ENCODE peak calls at places on chromosomes 6 and 20, in four cellular contexts. D is adrenal gland, U is GM12865, I is astrocyte. Y is an unnamed sample.

GRCh38 chr6:20211037-20211940 is 980 bp downstream of the MBOAT1 start:
- DNase-seq in I (no peak), U (peak), D (no peak), Y (peak)

GRCh38 chr6:19838442-19839236 is 1.5 kb downstream of the ID4 start:
- DNase-seq in I (peak), U (peak), D (no peak), Y (peak)

GRCh38 chr20:40688129-40689099 is 622 bp downstream of the MAFB start:
- DNase-seq in I (peak), U (no peak), D (peak), Y (no peak)

GRCh38 chr6:99838607-99839006 is 155.4 kb downstream of the MCHR2 start:
- DNase-seq in I (no peak), D (no peak), U (no peak), Y (no peak)

GRCh38 chr20:56386219-56386618 is 5.8 kb downstream of the AURKA start:
- DNase-seq in U (no peak), D (no peak), I (no peak), Y (no peak)

GRCh38 chr20:63409834-63410435 is 48.8 kb upstream of the CHRNA4 start:
- DNase-seq in D (no peak), I (no peak), U (no peak), Y (no peak)

GRCh38 chr20:48398506-48399449 is 429.0 kb downstream of the PREX1 start:
- DNase-seq in U (peak), I (no peak), D (no peak), Y (no peak)

GRCh38 chr6:32940656-32941411 is at the start of gene HLA-DMB:
- DNase-seq in D (peak), I (peak), U (peak), Y (peak)

GRCh38 chr20:50415031-50415515 is 95.1 kb upstream of the PTPN1 start:
- DNase-seq in U (no peak), I (no peak), D (no peak), Y (no peak)

GRCh38 chr20:43911066-43911465 is 3.6 kb upstream of the TOX2 start:
- DNase-seq in I (peak), D (peak), U (peak), Y (peak)

GRCh38 chr6:37906121-37906520 is 86.6 kb downstream of the ZFAND3 start:
- DNase-seq in D (no peak), U (no peak), I (peak), Y (no peak)

GRCh38 chr20:60857708-60858107 is 394.4 kb upstream of the CDH4 start:
- DNase-seq in U (no peak), D (no peak), I (peak), Y (peak)

GRCh38 chr20:31908016-31908415 is 37.6 kb downstream of the TTLL9 start:
- DNase-seq in D (no peak), U (no peak), I (no peak), Y (no peak)

GRCh38 chr6:168886306-168886854 is 367.3 kb downstream of the THBS2 start:
- DNase-seq in D (no peak), I (no peak), U (no peak), Y (no peak)

GRCh38 chr6:137491478-137491877 is 2.7 kb downstream of the OLIG3 start:
- DNase-seq in I (no peak), D (no peak), U (no peak), Y (no peak)

GRCh38 chr6:121055572-121056163 is 278.6 kb downstream of the TBC1D32 start:
- DNase-seq in U (peak), I (peak), D (no peak), Y (peak)
- TF ChIP-seq CTCF in U (peak), I (peak), D (peak), Y (peak)

DNA sequence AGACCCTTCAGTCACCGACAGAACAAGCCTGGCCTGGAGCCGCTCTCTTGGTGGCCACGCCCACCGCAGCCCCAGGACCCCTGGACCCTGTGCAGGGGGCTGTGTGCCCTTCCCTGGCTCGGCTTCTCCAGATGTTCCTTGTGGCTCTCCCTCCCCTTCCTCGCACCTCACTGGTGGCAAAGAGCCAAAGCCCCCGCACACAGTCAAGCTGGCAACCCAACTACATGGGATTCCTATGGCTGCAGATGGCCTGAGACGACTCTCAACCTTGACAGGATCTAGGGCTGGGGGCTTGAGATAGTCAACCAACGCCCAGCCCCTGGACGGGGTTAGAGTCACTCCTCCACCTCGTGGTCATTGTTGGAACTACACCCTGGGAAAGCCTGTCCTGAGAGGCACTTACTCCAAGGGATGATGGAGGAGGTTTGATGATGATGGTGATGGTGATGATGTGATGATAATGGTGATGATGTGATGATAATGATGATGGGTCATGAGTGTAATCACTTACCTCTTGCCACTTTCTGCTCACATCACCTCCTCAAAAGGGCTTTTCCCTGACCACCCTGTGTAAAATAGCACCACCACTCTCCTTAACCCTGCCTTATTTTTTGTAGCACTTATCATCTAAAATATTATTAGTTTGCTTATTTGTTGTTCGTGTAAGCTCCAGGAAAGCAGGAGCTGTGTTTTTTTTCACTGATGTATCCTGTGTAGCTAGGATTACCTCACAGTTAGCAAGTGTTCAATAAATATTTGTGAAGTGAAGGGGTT is 278.4 kb downstream of the LRFN2 start:
- DNase-seq in I (peak), D (peak), U (peak), Y (peak)
- H3K4me3 ChIP-seq in I (no peak), D (no peak), U (no peak), Y (no peak)

GRCh38 chr6:33981421-33981820 is 164.5 kb downstream of the GRM4 start:
- DNase-seq in I (no peak), D (no peak), U (no peak), Y (no peak)

GRCh38 chr6:33983721-33984465 is 162.0 kb downstream of the GRM4 start:
- DNase-seq in I (no peak), U (no peak), D (no peak), Y (no peak)

GRCh38 chr6:33984466-33985332 is 161.2 kb downstream of the GRM4 start:
- DNase-seq in I (no peak), D (no peak), U (no peak), Y (no peak)

GRCh38 chr6:33981861-33982260 is 164.0 kb downstream of the GRM4 start:
- DNase-seq in D (no peak), I (no peak), U (no peak), Y (no peak)

GRCh38 chr6:33983109-33983475 is 162.8 kb downstream of the GRM4 start:
- DNase-seq in U (no peak), D (peak), I (no peak), Y (no peak)
- TF ChIP-seq CTCF in U (no peak), D (no peak), I (no peak), Y (no peak)

GRCh38 chr20:18057994-18058349 is 256 bp upstream of the OVOL2 start:
- DNase-seq in I (no peak), U (no peak), D (no peak), Y (no peak)

GRCh38 chr20:18059603-18060002 is 1.9 kb upstream of the OVOL2 start:
- DNase-seq in I (no peak), U (no peak), D (no peak), Y (no peak)

GRCh38 chr20:18057106-18057993 is at the start of gene OVOL2:
- DNase-seq in D (no peak), I (no peak), U (no peak), Y (peak)

GRCh38 chr20:18056174-18057105 is 1.3 kb downstream of the OVOL2 start:
- DNase-seq in I (no peak), U (no peak), D (no peak), Y (peak)

GRCh38 chr20:18058661-18059467 is 1.1 kb upstream of the OVOL2 start:
- DNase-seq in D (no peak), I (no peak), U (no peak), Y (no peak)
- H3K4me3 ChIP-seq in D (no peak), I (no peak), U (no peak), Y (no peak)

GRCh38 chr6:41733707-41734665 is 1.4 kb downstream of the TFEB start:
- DNase-seq in D (peak), I (peak), U (peak), Y (peak)
- TF ChIP-seq CTCF in D (no peak), I (no peak), U (peak), Y (no peak)

GRCh38 chr6:132798820-132799538 is 542 bp upstream of the SLC18B1 start:
- DNase-seq in D (peak), I (no peak), U (peak), Y (peak)
- H3K4me3 ChIP-seq in D (peak), I (peak), U (peak), Y (peak)

GRCh38 chr6:130794686-130795085 is 32.5 kb upstream of the SMLR1 start:
- DNase-seq in U (no peak), I (no peak), D (no peak), Y (no peak)

GRCh38 chr6:130787726-130788500 is 39.3 kb upstream of the SMLR1 start:
- DNase-seq in I (no peak), U (peak), D (no peak), Y (no peak)

GRCh38 chr6:130794010-130794675 is 33.1 kb upstream of the SMLR1 start:
- DNase-seq in I (no peak), U (no peak), D (no peak), Y (no peak)

GRCh38 chr6:130783416-130784107 is 43.6 kb upstream of the SMLR1 start:
- DNase-seq in I (peak), D (no peak), U (no peak), Y (no peak)

GRCh38 chr6:130788954-130789353 is 38.3 kb upstream of the SMLR1 start:
- DNase-seq in U (no peak), D (no peak), I (no peak), Y (no peak)
- TF ChIP-seq CTCF in U (no peak), D (no peak), I (no peak), Y (no peak)

DNA sequence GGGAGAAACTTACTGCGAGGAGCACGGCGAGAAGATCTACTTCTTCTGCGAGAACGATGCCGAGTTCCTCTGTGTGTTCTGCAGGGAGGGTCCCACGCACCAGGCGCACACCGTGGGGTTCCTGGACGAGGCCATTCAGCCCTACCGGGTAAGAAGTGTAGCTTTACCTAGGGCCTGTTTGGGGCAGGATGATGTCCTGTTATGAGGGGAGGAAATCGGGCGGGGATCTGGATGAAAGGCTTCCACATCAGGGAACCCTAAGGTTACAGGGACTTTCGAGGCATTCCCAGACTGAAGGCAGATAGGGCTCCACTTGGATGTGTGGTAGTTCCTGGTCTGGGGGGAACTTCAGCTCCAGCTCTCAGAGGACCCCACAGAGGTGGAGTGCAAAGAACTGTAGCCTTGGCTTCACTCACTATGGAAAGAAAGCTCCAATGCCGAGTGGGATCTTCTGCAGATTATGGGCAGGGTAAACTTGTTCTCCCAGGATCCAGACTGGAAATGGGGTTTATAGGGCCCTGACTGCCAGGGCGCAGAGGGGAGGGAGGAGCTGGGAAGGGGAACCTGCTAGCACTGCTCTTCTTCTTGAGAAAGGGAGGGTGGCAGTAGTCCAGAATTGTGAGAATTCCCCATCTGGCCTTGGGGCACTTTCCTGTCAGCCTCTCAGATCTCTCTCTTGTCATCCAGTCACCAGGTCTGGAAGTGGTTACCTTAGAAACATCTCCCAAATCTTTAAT is 740 bp downstream of the TRIM15 start:
- DNase-seq in D (no peak), U (no peak), I (no peak), Y (no peak)
- H3K4me3 ChIP-seq in D (no peak), U (no peak), I (no peak), Y (no peak)